ENCODE peak calls at places on chromosomes 7 and 10, in eight cellular contexts. V is GM23338, T is neural progenitor cell, P is progenitor cell of endocrine pancreas, M is WTC11, W is Peyer's patch, E is astrocyte, I is WERI-Rb-1. L is an unnamed sample.
A peak's percentile ranks its signal among the peaks of the same experiment; 100 is the strongest.

GRCh38 chr10:9786576-9786975 is 1231.1 kb upstream of the CELF2 start:
- DNase-seq in V (no peak), T (no peak), P (no peak), M (no peak), W (no peak), E (peak; percentile 92), I (no peak), L (no peak)

GRCh38 chr10:3926675-3927525 is 141.9 kb upstream of the KLF6 start:
- DNase-seq in V (no peak), T (no peak), P (no peak), M (no peak), W (no peak), E (peak; percentile 72), I (no peak), L (no peak)

GRCh38 chr7:77791336-77791735 is 6.9 kb downstream of the TMEM60 start:
- DNase-seq in V (no peak), T (no peak), P (no peak), M (no peak), W (no peak), E (no peak), I (no peak), L (no peak)

GRCh38 chr7:99141334-99141733 is 2.6 kb downstream of the SMURF1 start:
- DNase-seq in V (no peak), T (no peak), P (no peak), M (no peak), W (no peak), E (no peak), I (no peak), L (no peak)

GRCh38 chr10:94496010-94496409 is 49.6 kb upstream of the HELLS start:
- DNase-seq in V (no peak), T (no peak), P (no peak), M (no peak), W (no peak), E (peak; percentile 4), I (no peak), L (no peak)

GRCh38 chr7:142323706-142324105 is 65.8 kb upstream of the PRSS58 start:
- DNase-seq in V (peak; percentile 92), T (peak; percentile 82), P (peak; percentile 40), M (peak; percentile 88), W (no peak), E (no peak), I (peak; percentile 95), L (no peak)

GRCh38 chr7:44534087-44534486 is 7.0 kb downstream of the NPC1L1 start:
- DNase-seq in V (no peak), T (no peak), P (no peak), M (no peak), W (no peak), E (no peak), I (no peak), L (no peak)

GRCh38 chr10:123241391-123242141 is 87.4 kb downstream of the BUB3 start:
- DNase-seq in V (no peak), T (no peak), P (no peak), M (no peak), W (peak; percentile 69), E (no peak), I (no peak), L (no peak)

GRCh38 chr7:77524732-77525131 is 12.4 kb upstream of the PTPN12 start:
- DNase-seq in V (no peak), T (no peak), P (no peak), M (no peak), W (no peak), E (no peak), I (no peak), L (no peak)

GRCh38 chr10:16891375-16892313 is 74.4 kb upstream of the RSU1 start:
- DNase-seq in V (peak; percentile 86), T (peak; percentile 86), P (no peak), M (peak; percentile 65), W (peak; percentile 79), E (peak; percentile 81), I (peak; percentile 43), L (no peak)

GRCh38 chr7:86209036-86209435 is 434.7 kb upstream of the GRM3 start:
- DNase-seq in V (no peak), T (no peak), P (no peak), M (no peak), W (no peak), E (no peak), I (no peak), L (no peak)
- TF ChIP-seq CTCF in V (no peak), T (no peak), P (no peak), M (no peak), W (no peak), E (no peak), I (no peak), L (no peak)

GRCh38 chr7:137337902-137338301 is 5.6 kb downstream of the PTN start:
- DNase-seq in V (peak; percentile 85), T (no peak), P (no peak), M (peak; percentile 24), W (no peak), E (no peak), I (no peak), L (no peak)
- TF ChIP-seq CTCF in V (peak; percentile 64), T (peak; percentile 36), P (no peak), M (peak; percentile 31), W (no peak), E (no peak), I (peak; percentile 28), L (no peak)

GRCh38 chr10:102233997-102234396 is 7.3 kb downstream of the PITX3 start:
- DNase-seq in V (no peak), T (no peak), P (no peak), M (no peak), W (no peak), E (no peak), I (peak; percentile 81), L (no peak)

GRCh38 chr10:102229810-102230263 is 3.7 kb downstream of the ELOVL3 start:
- DNase-seq in V (peak; percentile 92), T (peak; percentile 93), P (peak; percentile 85), M (peak; percentile 91), W (peak; percentile 93), E (no peak), I (peak; percentile 85), L (peak; percentile 83)

GRCh38 chr10:102231357-102232318 is 5.5 kb downstream of the ELOVL3 start:
- DNase-seq in V (peak; percentile 85), T (peak; percentile 71), P (no peak), M (peak; percentile 89), W (peak; percentile 78), E (no peak), I (peak; percentile 51), L (peak; percentile 68)

GRCh38 chr10:102230264-102230860 is 4.3 kb downstream of the ELOVL3 start:
- DNase-seq in V (peak; percentile 90), T (peak; percentile 94), P (no peak), M (peak; percentile 85), W (peak; percentile 56), E (no peak), I (peak; percentile 56), L (peak; percentile 41)

GRCh38 chr10:102230861-102231356 is 4.8 kb downstream of the ELOVL3 start:
- DNase-seq in V (peak; percentile 87), T (peak; percentile 87), P (no peak), M (peak; percentile 76), W (peak; percentile 65), E (no peak), I (peak; percentile 53), L (peak; percentile 53)
- TF ChIP-seq CTCF in V (peak; percentile 41), T (peak; percentile 49), P (peak; percentile 42), M (no peak), W (peak; percentile 30), E (no peak), I (peak; percentile 52), L (no peak)

DNA sequence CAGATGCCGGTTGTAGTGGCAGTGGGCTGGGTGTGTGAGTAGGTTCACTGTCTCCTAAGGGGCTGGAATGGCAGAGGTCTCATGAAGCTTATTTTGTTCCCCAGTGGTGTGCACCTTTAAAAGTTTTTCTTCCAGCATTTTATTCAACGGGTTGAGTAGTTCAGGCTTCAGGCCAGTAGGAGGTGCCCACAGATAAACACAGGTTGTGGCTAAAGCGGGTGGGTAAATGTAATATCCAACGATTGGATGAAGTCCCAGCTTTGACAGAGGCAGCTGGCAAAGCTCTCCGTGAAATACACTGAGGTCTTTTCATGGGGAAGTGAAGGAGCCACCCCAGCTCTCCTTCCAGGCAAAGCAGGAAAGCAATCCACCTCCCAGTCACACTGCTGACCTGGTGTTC is 339.8 kb upstream of the LRRTM3 start:
- DNase-seq in V (peak; percentile 61), T (peak; percentile 62), P (no peak), M (peak; percentile 46), W (no peak), E (peak; percentile 0), I (peak; percentile 17), L (no peak)
- TF ChIP-seq CTCF in V (peak; percentile 70), T (peak; percentile 62), P (peak; percentile 34), M (peak; percentile 28), W (peak; percentile 37), E (no peak), I (peak; percentile 27), L (no peak)

GRCh38 chr10:121036431-121036830 is 185.3 kb downstream of the WDR11 start:
- DNase-seq in V (peak; percentile 24), T (no peak), P (no peak), M (no peak), W (no peak), E (no peak), I (no peak), L (no peak)
- TF ChIP-seq CTCF in V (no peak), T (no peak), P (no peak), M (no peak), W (no peak), E (no peak), I (no peak), L (no peak)

DNA sequence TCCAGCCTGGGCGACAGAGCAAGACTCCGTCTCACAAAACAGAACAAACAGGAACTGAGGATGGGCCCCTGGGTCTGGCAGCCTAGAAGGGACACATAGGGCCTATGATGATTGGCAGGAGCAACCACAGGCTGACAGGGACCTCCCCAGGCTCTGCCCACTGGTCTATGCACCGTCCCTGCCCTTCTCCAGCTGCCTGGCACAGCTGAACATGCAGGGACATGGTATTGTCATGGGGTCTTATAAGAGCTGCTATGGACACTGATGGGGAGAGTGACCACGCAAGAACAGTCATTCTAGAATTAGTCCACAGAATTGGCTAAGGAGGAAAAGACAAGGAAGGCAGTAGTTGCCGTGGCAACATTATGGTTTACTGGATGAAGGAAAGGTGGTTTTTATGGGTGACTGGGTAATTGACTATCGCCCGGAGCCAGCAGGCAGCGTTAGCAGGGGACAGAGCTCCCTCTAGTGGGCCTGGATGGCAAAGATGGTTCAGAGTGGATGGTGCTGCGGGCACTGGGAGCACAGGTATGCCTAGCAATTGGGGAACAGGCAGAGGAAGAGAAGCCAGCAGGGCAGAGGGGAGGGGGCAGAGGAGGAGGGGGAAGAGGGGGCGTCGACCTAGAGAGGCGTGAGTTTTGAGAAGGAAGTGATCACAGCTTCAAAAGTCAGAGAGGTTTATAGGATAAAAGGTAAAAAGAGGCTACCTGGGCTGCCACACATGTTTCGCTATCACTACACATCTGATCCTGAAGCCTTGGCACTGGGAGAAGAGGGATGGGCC is 7.8 kb upstream of the TRIM56 start:
- DNase-seq in V (peak; percentile 96), T (peak; percentile 88), P (peak; percentile 78), M (peak; percentile 96), W (peak; percentile 95), E (peak; percentile 66), I (peak; percentile 72), L (peak; percentile 67)
- TF ChIP-seq CTCF in V (peak; percentile 96), T (peak; percentile 97), P (peak; percentile 83), M (peak; percentile 90), W (peak; percentile 90), E (peak; percentile 93), I (peak; percentile 94), L (peak; percentile 32)